ENCODE peak calls at places on chromosome 16, in nine cellular contexts. V, Y, D, W, U, C, T, M and X are unnamed samples.

GRCh38 chr16:67537270-67537635 is 8.6 kb downstream of the RIPOR1 start:
- DNase-seq in V (peak; percentile 78), Y (no peak), D (peak; percentile 85), W (no peak), U (peak; percentile 81), C (peak; percentile 69), T (no peak), M (no peak), X (peak; percentile 84)

GRCh38 chr16:50161950-50162349 is 8.8 kb downstream of the TENT4B start:
- DNase-seq in V (no peak), Y (no peak), D (no peak), W (no peak), U (no peak), C (no peak), T (no peak), M (no peak), X (no peak)

GRCh38 chr16:67244387-67245188 is 2.7 kb downstream of the FHOD1 start:
- DNase-seq in V (no peak), Y (peak; percentile 91), D (no peak), W (peak; percentile 91), U (peak; percentile 55), C (no peak), T (peak; percentile 63), M (peak; percentile 88), X (peak; percentile 98)

GRCh38 chr16:8660841-8661301 is 13.5 kb upstream of the ABAT start:
- DNase-seq in V (peak; percentile 86), Y (peak; percentile 59), D (peak; percentile 81), W (peak; percentile 78), U (peak; percentile 77), C (peak; percentile 94), T (peak; percentile 62), M (peak; percentile 49), X (peak; percentile 82)

GRCh38 chr16:21208831-21209230 is 2.5 kb downstream of the ZP2 start:
- DNase-seq in V (no peak), Y (no peak), D (no peak), W (no peak), U (no peak), C (no peak), T (no peak), M (no peak), X (no peak)

GRCh38 chr16:73232555-73233422 is 184.9 kb upstream of the ZFHX3 start:
- DNase-seq in V (no peak), Y (no peak), D (peak; percentile 39), W (peak; percentile 7), U (peak; percentile 82), C (no peak), T (peak; percentile 36), M (no peak), X (no peak)

GRCh38 chr16:26158142-26158759 is 466.5 kb downstream of the HS3ST4 start:
- DNase-seq in V (no peak), Y (no peak), D (no peak), W (no peak), U (no peak), C (no peak), T (no peak), M (no peak), X (no peak)

GRCh38 chr16:17548825-17549224 is 78.1 kb upstream of the XYLT1 start:
- DNase-seq in V (no peak), Y (no peak), D (no peak), W (no peak), U (no peak), C (no peak), T (no peak), M (no peak), X (no peak)

GRCh38 chr16:84689126-84689525 is 10.7 kb upstream of the USP10 start:
- DNase-seq in V (no peak), Y (no peak), D (no peak), W (peak; percentile 35), U (peak; percentile 73), C (no peak), T (no peak), M (no peak), X (peak; percentile 97)

GRCh38 chr16:68367034-68367433 is 56.2 kb downstream of the PRMT7 start:
- DNase-seq in V (peak; percentile 76), Y (peak; percentile 62), D (peak; percentile 74), W (peak; percentile 35), U (peak; percentile 60), C (peak; percentile 81), T (peak; percentile 16), M (no peak), X (peak; percentile 61)

GRCh38 chr16:5791011-5791410 is 693.4 kb upstream of the EEF2KMT start:
- DNase-seq in V (no peak), Y (no peak), D (no peak), W (no peak), U (no peak), C (no peak), T (no peak), M (no peak), X (no peak)

GRCh38 chr16:27084296-27085065 is 17.8 kb downstream of the C16orf82 start:
- DNase-seq in V (no peak), Y (no peak), D (no peak), W (no peak), U (no peak), C (no peak), T (no peak), M (no peak), X (no peak)

GRCh38 chr16:72332926-72333325 is 161.0 kb upstream of the PMFBP1 start:
- DNase-seq in V (no peak), Y (no peak), D (no peak), W (no peak), U (no peak), C (no peak), T (no peak), M (no peak), X (no peak)

GRCh38 chr16:86784267-86784626 is 205.9 kb downstream of the FOXL1 start:
- DNase-seq in V (no peak), Y (no peak), D (no peak), W (peak; percentile 9), U (no peak), C (no peak), T (no peak), M (no peak), X (peak; percentile 61)

DNA sequence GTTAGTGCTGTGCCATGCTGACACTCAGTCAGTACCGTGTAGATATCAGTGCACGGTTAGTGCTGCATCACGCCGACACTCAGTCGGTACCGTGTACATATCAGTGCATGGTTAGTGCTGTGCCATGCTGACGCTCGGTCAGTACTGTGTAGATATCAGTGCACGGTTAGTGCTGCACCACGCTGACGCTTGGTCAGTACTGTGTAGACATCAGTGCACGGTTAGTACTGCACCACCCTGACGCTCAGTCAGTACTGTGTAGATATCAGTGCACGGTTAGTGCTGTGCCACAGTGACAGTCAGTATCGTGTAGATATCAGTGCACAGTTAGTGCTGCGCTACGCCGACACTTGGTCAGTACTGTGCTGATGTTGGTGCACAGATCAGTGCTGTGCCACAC is 102.8 kb upstream of the ZNF469 start:
- DNase-seq in V (no peak), Y (no peak), D (no peak), W (no peak), U (no peak), C (no peak), T (no peak), M (no peak), X (no peak)
- H3K79me2 ChIP-seq in V (no peaks in the 10 kb centered on the region), Y (no peaks in the 10 kb centered on the region), D (no peaks in the 10 kb centered on the region), W (no peaks in the 10 kb centered on the region), U (no peaks in the 10 kb centered on the region), C (no peaks in the 10 kb centered on the region), T (no peaks in the 10 kb centered on the region), M (no peaks in the 10 kb centered on the region), X (no peaks in the 10 kb centered on the region)

GRCh38 chr16:16033208-16033717 is 83.8 kb downstream of the ABCC1 start:
- DNase-seq in V (no peak), Y (peak; percentile 34), D (no peak), W (no peak), U (no peak), C (no peak), T (no peak), M (no peak), X (no peak)
- TF ChIP-seq EZH2phosphoT487 in V (no peak), Y (no peak), D (no peak), W (no peak), U (no peak), C (no peak), T (no peak), M (no peak), X (no peak)

DNA sequence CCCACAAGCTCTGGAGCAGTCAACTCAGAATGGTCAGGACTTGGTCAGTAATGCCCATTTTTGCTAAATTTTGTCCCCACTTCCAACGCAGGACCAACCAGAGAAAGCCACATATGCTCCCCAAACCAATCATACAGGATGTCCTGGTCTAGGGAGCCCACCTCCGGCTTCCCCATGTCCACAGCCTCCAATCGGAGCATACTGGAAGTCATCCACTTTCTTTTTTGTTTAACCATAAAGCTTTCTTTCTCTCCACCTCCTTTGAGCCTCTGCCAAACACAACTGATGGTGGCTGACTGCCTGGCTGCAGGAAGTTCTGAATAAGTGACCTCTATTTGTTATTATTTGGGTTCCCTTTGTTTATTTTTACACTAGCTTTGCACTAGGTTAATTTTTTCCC is 549.1 kb downstream of the WWOX start:
- DNase-seq in V (no peak), Y (no peak), D (no peak), W (no peak), U (no peak), C (no peak), T (no peak), M (no peak), X (no peak)
- H3K79me2 ChIP-seq in V (no peaks in the 10 kb centered on the region), Y (no peaks in the 10 kb centered on the region), D (no peaks in the 10 kb centered on the region), W (no peaks in the 10 kb centered on the region), U (no peaks in the 10 kb centered on the region), C (no peaks in the 10 kb centered on the region), T (no peaks in the 10 kb centered on the region), M (no peaks in the 10 kb centered on the region), X (no peaks in the 10 kb centered on the region)

GRCh38 chr16:11032922-11033291 is 88.5 kb downstream of the CLEC16A start:
- DNase-seq in V (peak; percentile 73), Y (no peak), D (no peak), W (no peak), U (peak; percentile 32), C (peak; percentile 15), T (no peak), M (no peak), X (peak; percentile 77)

GRCh38 chr16:11029948-11030347 is 85.6 kb downstream of the CLEC16A start:
- DNase-seq in V (no peak), Y (no peak), D (no peak), W (peak; percentile 81), U (no peak), C (no peak), T (no peak), M (no peak), X (no peak)

GRCh38 chr16:11034005-11034404 is 89.6 kb downstream of the CLEC16A start:
- DNase-seq in V (no peak), Y (no peak), D (no peak), W (peak; percentile 74), U (no peak), C (no peak), T (no peak), M (no peak), X (peak; percentile 93)

GRCh38 chr16:11032000-11032921 is 87.9 kb downstream of the CLEC16A start:
- DNase-seq in V (no peak), Y (no peak), D (no peak), W (no peak), U (no peak), C (no peak), T (no peak), M (no peak), X (no peak)

DNA sequence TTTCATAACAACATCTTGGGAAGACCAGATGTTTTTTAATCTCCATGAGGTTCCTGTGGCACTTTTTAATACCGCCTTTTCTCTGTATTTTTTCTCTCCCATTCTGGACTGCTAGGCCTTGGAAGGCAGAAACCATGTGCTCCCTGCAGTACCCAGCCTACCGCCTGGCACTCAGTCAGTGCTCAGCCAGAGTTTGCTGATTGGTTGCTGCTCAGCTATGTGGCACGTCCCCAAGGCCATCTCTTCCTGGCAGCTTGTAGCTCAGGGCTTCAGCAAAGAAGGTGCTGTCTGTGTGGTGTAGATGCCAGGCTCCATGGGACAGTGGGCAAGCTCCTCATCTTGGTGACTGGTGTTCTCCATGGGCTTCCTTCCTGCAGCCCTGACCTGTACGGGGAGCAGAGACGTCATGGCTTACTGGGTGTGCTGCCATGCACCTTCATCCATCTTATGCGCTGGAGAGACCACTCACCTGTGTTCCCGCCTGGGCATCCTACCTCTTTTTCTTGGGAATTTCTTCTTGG is 86.7 kb downstream of the CLEC16A start:
- DNase-seq in V (no peak), Y (no peak), D (no peak), W (no peak), U (no peak), C (no peak), T (no peak), M (no peak), X (no peak)
- TF ChIP-seq EZH2phosphoT487 in V (no peak), Y (no peak), D (no peak), W (no peak), U (no peak), C (no peak), T (no peak), M (no peak), X (no peak)